ENCODE peak calls at places on chromosomes 16 and 17, in eight cellular contexts. S is NCI-H774; R is activated B cell treated with CpG ODN at 0.5 μM for 24 hours; F is DMS153; M is PC-3; K is cortex of kidney; U is heart right ventricle; G is stimulated activated CD4-positive, alpha-beta T cell treated with anti-CD3 and anti-CD28 coated beads, Interleukin-15, amount 100 ng/mL, for 1 hour. A is an unnamed sample.

GRCh38 chr16:66271074-66272060 is 95.1 kb upstream of the CDH5 start:
- DNase-seq in S (no peak), R (no peak), F (no peak), M (peak), K (no peak), U (no peak), G (no peak), A (no peak)

GRCh38 chr16:81008151-81008789 is 1.3 kb downstream of the CENPN start:
- DNase-seq in S (no peak), R (no peak), F (no peak), M (no peak), K (no peak), U (no peak), G (no peak), A (peak)

GRCh38 chr16:30762991-30763725 is 1.0 kb downstream of the RNF40 start:
- DNase-seq in S (no peak), R (no peak), F (no peak), M (no peak), K (no peak), U (no peak), G (no peak), A (no peak)

GRCh38 chr17:42174126-42174783 is 6.7 kb downstream of the KCNH4 start:
- DNase-seq in S (no peak), R (no peak), F (no peak), M (no peak), K (no peak), U (no peak), G (no peak), A (no peak)

GRCh38 chr16:57225978-57226377 is 19.1 kb upstream of the ARL2BP start:
- DNase-seq in S (no peak), R (no peak), F (no peak), M (no peak), K (no peak), U (no peak), G (no peak), A (no peak)

GRCh38 chr17:76458580-76459490 is 5.9 kb upstream of the UBE2O start:
- DNase-seq in S (peak), R (no peak), F (peak), M (peak), K (no peak), U (peak), G (no peak), A (peak)

GRCh38 chr17:40311575-40311974 is 2.6 kb downstream of the RARA start:
- DNase-seq in S (no peak), R (no peak), F (no peak), M (peak), K (no peak), U (peak), G (no peak), A (no peak)

GRCh38 chr17:41360291-41360995 is 9.2 kb downstream of the KRT33B start:
- DNase-seq in S (no peak), R (no peak), F (no peak), M (peak), K (no peak), U (no peak), G (no peak), A (no peak)

GRCh38 chr17:77281024-77281903 is 140.5 kb downstream of the SEC14L1 start:
- DNase-seq in S (peak), R (peak), F (no peak), M (peak), K (no peak), U (no peak), G (peak), A (peak)